ENCODE peak calls at places on chromosome 5, in ten cellular contexts. One of them, this sample, is unnamed.

GRCh38 chr5:51273871-51274270 is 109.4 kb upstream of the ISL1 start:
- DNase-seq in brain microvascular endothelial cell: no peak
- DNase-seq in dorsolateral prefrontal cortex: no peak
- DNase-seq in NB4: no peak
- DNase-seq in ovary: no peak
- DNase-seq in BJ: no peak
- DNase-seq in fibroblast of lung: no peak
- DNase-seq in cardiac muscle cell: no peak
- DNase-seq in left ventricle myocardium inferior: no peak
- DNase-seq in PC-9: no peak
- DNase-seq in this sample: no peak

GRCh38 chr5:79112703-79113058 is 1.1 kb downstream of the BHMT start:
- DNase-seq in PC-9: no peak
- DNase-seq in dorsolateral prefrontal cortex: no peak
- DNase-seq in cardiac muscle cell: no peak
- DNase-seq in fibroblast of lung: no peak
- DNase-seq in ovary: no peak
- DNase-seq in BJ: no peak
- DNase-seq in left ventricle myocardium inferior: no peak
- DNase-seq in brain microvascular endothelial cell: no peak
- DNase-seq in NB4: no peak
- DNase-seq in this sample: no peak

GRCh38 chr5:170490381-170490780 is 13.4 kb upstream of the KCNIP1 start:
- DNase-seq in PC-9: no peak
- DNase-seq in brain microvascular endothelial cell: no peak
- DNase-seq in ovary: no peak
- DNase-seq in BJ: no peak
- DNase-seq in dorsolateral prefrontal cortex: no peak
- DNase-seq in fibroblast of lung: no peak
- DNase-seq in cardiac muscle cell: no peak
- DNase-seq in NB4: no peak
- DNase-seq in left ventricle myocardium inferior: no peak
- DNase-seq in this sample: no peak

GRCh38 chr5:93573627-93573974 is 7.4 kb downstream of the NR2F1-AS1 start:
- DNase-seq in brain microvascular endothelial cell: no peak
- DNase-seq in fibroblast of lung: no peak
- DNase-seq in NB4: no peak
- DNase-seq in PC-9: no peak
- DNase-seq in cardiac muscle cell: no peak
- DNase-seq in BJ: no peak
- DNase-seq in left ventricle myocardium inferior: no peak
- DNase-seq in dorsolateral prefrontal cortex: no peak
- DNase-seq in ovary: no peak
- DNase-seq in this sample: no peak

GRCh38 chr5:96823900-96824351 is 16.2 kb upstream of the ERAP1 start:
- DNase-seq in cardiac muscle cell: no peak
- DNase-seq in fibroblast of lung: peak; percentile 26
- DNase-seq in BJ: peak; percentile 84
- DNase-seq in ovary: no peak
- DNase-seq in brain microvascular endothelial cell: peak; percentile 90
- DNase-seq in NB4: no peak
- DNase-seq in dorsolateral prefrontal cortex: no peak
- DNase-seq in PC-9: peak; percentile 49
- DNase-seq in left ventricle myocardium inferior: no peak
- DNase-seq in this sample: peak; percentile 43

GRCh38 chr5:171640396-171640981 is 145.1 kb upstream of the SMIM23 start:
- DNase-seq in ovary: no peak
- DNase-seq in brain microvascular endothelial cell: no peak
- DNase-seq in NB4: no peak
- DNase-seq in fibroblast of lung: peak; percentile 15
- DNase-seq in BJ: no peak
- DNase-seq in dorsolateral prefrontal cortex: no peak
- DNase-seq in PC-9: no peak
- DNase-seq in left ventricle myocardium inferior: peak; percentile 56
- DNase-seq in cardiac muscle cell: peak; percentile 13
- DNase-seq in this sample: no peak

GRCh38 chr5:172175263-172175719 is 12.7 kb downstream of the STK10 start:
- DNase-seq in dorsolateral prefrontal cortex: no peak
- DNase-seq in brain microvascular endothelial cell: no peak
- DNase-seq in left ventricle myocardium inferior: peak; percentile 57
- DNase-seq in NB4: peak; percentile 98
- DNase-seq in fibroblast of lung: no peak
- DNase-seq in PC-9: no peak
- DNase-seq in cardiac muscle cell: peak; percentile 20
- DNase-seq in ovary: no peak
- DNase-seq in BJ: no peak
- DNase-seq in this sample: no peak

GRCh38 chr5:151886741-151887261 is 37.9 kb downstream of the GLRA1 start:
- DNase-seq in BJ: no peak
- DNase-seq in cardiac muscle cell: no peak
- DNase-seq in brain microvascular endothelial cell: no peak
- DNase-seq in PC-9: no peak
- DNase-seq in NB4: no peak
- DNase-seq in left ventricle myocardium inferior: no peak
- DNase-seq in ovary: no peak
- DNase-seq in dorsolateral prefrontal cortex: no peak
- DNase-seq in fibroblast of lung: no peak
- DNase-seq in this sample: no peak

GRCh38 chr5:160468576-160468975 is 46.9 kb downstream of the PTTG1 start:
- DNase-seq in PC-9: no peak
- DNase-seq in BJ: no peak
- DNase-seq in brain microvascular endothelial cell: no peak
- DNase-seq in left ventricle myocardium inferior: no peak
- DNase-seq in cardiac muscle cell: no peak
- DNase-seq in ovary: no peak
- DNase-seq in NB4: no peak
- DNase-seq in dorsolateral prefrontal cortex: no peak
- DNase-seq in fibroblast of lung: no peak
- DNase-seq in this sample: no peak

GRCh38 chr5:149429839-149430721 is 51.0 kb upstream of the IL17B start:
- DNase-seq in ovary: peak; percentile 69
- DNase-seq in cardiac muscle cell: peak; percentile 47
- DNase-seq in left ventricle myocardium inferior: peak; percentile 74
- DNase-seq in dorsolateral prefrontal cortex: no peak
- DNase-seq in BJ: no peak
- DNase-seq in brain microvascular endothelial cell: no peak
- DNase-seq in NB4: peak; percentile 94
- DNase-seq in fibroblast of lung: peak; percentile 60
- DNase-seq in PC-9: no peak
- DNase-seq in this sample: no peak

GRCh38 chr5:181138258-181138657 is 7.3 kb upstream of the OR2V1 start:
- DNase-seq in cardiac muscle cell: no peak
- DNase-seq in brain microvascular endothelial cell: peak; percentile 71
- DNase-seq in fibroblast of lung: no peak
- DNase-seq in PC-9: no peak
- DNase-seq in BJ: no peak
- DNase-seq in dorsolateral prefrontal cortex: no peak
- DNase-seq in NB4: no peak
- DNase-seq in left ventricle myocardium inferior: no peak
- DNase-seq in ovary: no peak
- DNase-seq in this sample: no peak

GRCh38 chr5:77898385-77898784 is 122.2 kb upstream of the TBCA start:
- DNase-seq in PC-9: no peak
- DNase-seq in ovary: no peak
- DNase-seq in dorsolateral prefrontal cortex: peak; percentile 67
- DNase-seq in brain microvascular endothelial cell: no peak
- DNase-seq in fibroblast of lung: no peak
- DNase-seq in NB4: no peak
- DNase-seq in left ventricle myocardium inferior: no peak
- DNase-seq in BJ: no peak
- DNase-seq in cardiac muscle cell: no peak
- DNase-seq in this sample: no peak

GRCh38 chr5:73814234-73814846 is 188.3 kb downstream of the ARHGEF28 start:
- DNase-seq in brain microvascular endothelial cell: no peak
- DNase-seq in PC-9: no peak
- DNase-seq in ovary: no peak
- DNase-seq in left ventricle myocardium inferior: no peak
- DNase-seq in fibroblast of lung: no peak
- DNase-seq in NB4: no peak
- DNase-seq in dorsolateral prefrontal cortex: no peak
- DNase-seq in BJ: no peak
- DNase-seq in cardiac muscle cell: no peak
- DNase-seq in this sample: no peak
- H3K4me3 ChIP-seq in brain microvascular endothelial cell: no peak overlapping the region
- H3K4me3 ChIP-seq in PC-9: no peak overlapping the region
- H3K4me3 ChIP-seq in ovary: peak overlapping the region; percentile 35
- H3K4me3 ChIP-seq in left ventricle myocardium inferior: no peak overlapping the region
- H3K4me3 ChIP-seq in fibroblast of lung: no peak overlapping the region
- H3K4me3 ChIP-seq in NB4: no peak overlapping the region
- H3K4me3 ChIP-seq in dorsolateral prefrontal cortex: no peak overlapping the region
- H3K4me3 ChIP-seq in BJ: no peak overlapping the region
- H3K4me3 ChIP-seq in cardiac muscle cell: no peak overlapping the region
- H3K4me3 ChIP-seq in this sample: no peak overlapping the region

GRCh38 chr5:132064738-132065331 is 4.4 kb downstream of the IL3 start:
- DNase-seq in BJ: no peak
- DNase-seq in ovary: peak; percentile 57
- DNase-seq in left ventricle myocardium inferior: peak; percentile 56
- DNase-seq in NB4: peak; percentile 80
- DNase-seq in brain microvascular endothelial cell: peak; percentile 78
- DNase-seq in dorsolateral prefrontal cortex: peak; percentile 74
- DNase-seq in PC-9: peak; percentile 76
- DNase-seq in fibroblast of lung: peak; percentile 74
- DNase-seq in cardiac muscle cell: peak; percentile 81
- DNase-seq in this sample: peak; percentile 67
- TF ChIP-seq CTCF in BJ: peak; percentile 98
- TF ChIP-seq CTCF in ovary: no peak
- TF ChIP-seq CTCF in left ventricle myocardium inferior: peak; percentile 88
- TF ChIP-seq CTCF in NB4: peak; percentile 95
- TF ChIP-seq CTCF in brain microvascular endothelial cell: peak; percentile 99
- TF ChIP-seq CTCF in dorsolateral prefrontal cortex: peak; percentile 91
- TF ChIP-seq CTCF in PC-9: peak; percentile 95
- TF ChIP-seq CTCF in fibroblast of lung: peak; percentile 96
- TF ChIP-seq CTCF in cardiac muscle cell: peak; percentile 99
- TF ChIP-seq CTCF in this sample: peak; percentile 97

DNA sequence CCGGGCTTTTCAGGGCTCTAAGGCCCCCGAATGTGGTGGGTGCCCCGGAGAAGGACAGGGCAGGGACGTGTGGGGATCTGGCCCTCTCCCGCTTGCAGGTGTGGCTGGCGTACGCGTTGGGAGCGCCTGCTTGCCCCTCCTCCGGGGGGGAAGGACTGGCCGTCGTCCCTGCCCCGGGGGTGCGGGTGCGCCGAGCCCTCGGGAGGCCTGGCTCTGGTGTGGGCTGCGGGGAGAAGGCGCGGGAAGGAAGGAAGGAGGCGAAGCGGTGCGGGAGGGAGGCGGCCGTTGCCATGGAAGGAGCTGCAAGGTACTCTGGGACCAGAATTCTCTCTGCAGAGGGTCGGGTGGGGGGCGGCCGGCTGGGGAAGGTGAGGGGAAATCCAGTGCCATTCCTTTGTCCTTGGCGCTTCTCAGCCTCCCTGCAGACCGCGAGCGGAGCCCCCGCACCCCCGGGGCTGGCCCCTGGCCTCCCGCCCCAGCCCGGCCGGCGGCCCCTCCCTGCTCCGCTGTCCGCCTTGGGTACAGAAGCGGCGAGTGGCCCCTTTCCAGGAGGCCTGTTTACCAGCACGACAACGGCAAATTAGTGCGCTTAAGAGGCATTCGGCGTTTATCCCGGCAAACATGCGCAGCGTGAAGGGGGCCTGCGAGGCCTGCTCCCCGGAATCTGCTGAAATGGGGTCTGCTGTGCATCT is 67.1 kb upstream of the UNC5A start:
- DNase-seq in dorsolateral prefrontal cortex: peak; percentile 64
- DNase-seq in cardiac muscle cell: no peak
- DNase-seq in brain microvascular endothelial cell: no peak
- DNase-seq in PC-9: no peak
- DNase-seq in BJ: no peak
- DNase-seq in NB4: no peak
- DNase-seq in left ventricle myocardium inferior: no peak
- DNase-seq in ovary: peak; percentile 13
- DNase-seq in fibroblast of lung: no peak
- DNase-seq in this sample: no peak
- H3K4me3 ChIP-seq in dorsolateral prefrontal cortex: peak overlapping the region; percentile 30
- H3K4me3 ChIP-seq in cardiac muscle cell: peak overlapping the region; percentile 20
- H3K4me3 ChIP-seq in brain microvascular endothelial cell: no peak overlapping the region
- H3K4me3 ChIP-seq in PC-9: no peak overlapping the region
- H3K4me3 ChIP-seq in BJ: no peak overlapping the region
- H3K4me3 ChIP-seq in NB4: no peak overlapping the region
- H3K4me3 ChIP-seq in left ventricle myocardium inferior: peak overlapping the region; percentile 51
- H3K4me3 ChIP-seq in ovary: no peak overlapping the region
- H3K4me3 ChIP-seq in fibroblast of lung: no peak overlapping the region
- H3K4me3 ChIP-seq in this sample: no peak overlapping the region

GRCh38 chr5:41519801-41520200 is 9.4 kb upstream of the PLCXD3 start:
- DNase-seq in brain microvascular endothelial cell: no peak
- DNase-seq in BJ: no peak
- DNase-seq in NB4: no peak
- DNase-seq in ovary: no peak
- DNase-seq in dorsolateral prefrontal cortex: no peak
- DNase-seq in PC-9: no peak
- DNase-seq in left ventricle myocardium inferior: no peak
- DNase-seq in cardiac muscle cell: no peak
- DNase-seq in fibroblast of lung: peak; percentile 7
- DNase-seq in this sample: no peak
- TF ChIP-seq CTCF in brain microvascular endothelial cell: no peak
- TF ChIP-seq CTCF in BJ: no peak
- TF ChIP-seq CTCF in NB4: no peak
- TF ChIP-seq CTCF in ovary: no peak
- TF ChIP-seq CTCF in dorsolateral prefrontal cortex: no peak
- TF ChIP-seq CTCF in PC-9: peak; percentile 39
- TF ChIP-seq CTCF in left ventricle myocardium inferior: peak; percentile 47
- TF ChIP-seq CTCF in cardiac muscle cell: no peak
- TF ChIP-seq CTCF in fibroblast of lung: no peak
- TF ChIP-seq CTCF in this sample: no peak

This sample was measured in HFF-Myc.